ENCODE peak calls at places on chromosome 20, in five cellular contexts. Q is GM13977, N is tibial nerve, W is suprapubic skin, E is body of pancreas. O is an unnamed sample.

GRCh38 chr20:7085448-7085847 is 318.0 kb downstream of the BMP2 start:
- DNase-seq in Q (no peak), N (no peak), W (no peak), E (no peak), O (no peak)

GRCh38 chr20:13355386-13355785 is 134.3 kb downstream of the ISM1 start:
- DNase-seq in Q (no peak), N (no peak), W (no peak), E (no peak), O (no peak)

GRCh38 chr20:59184880-59185447 is 21.3 kb downstream of the ZNF831 start:
- DNase-seq in Q (no peak), N (no peak), W (no peak), E (no peak), O (no peak)

GRCh38 chr20:1431158-1431557 is 35.5 kb downstream of the NSFL1C start:
- DNase-seq in Q (no peak), N (no peak), W (no peak), E (no peak), O (no peak)

GRCh38 chr20:35306931-35307517 is 14.8 kb upstream of the FAM83C start:
- DNase-seq in Q (no peak), N (peak), W (no peak), E (peak), O (no peak)

GRCh38 chr20:58237318-58238182 is 9.1 kb upstream of the ANKRD60 start:
- DNase-seq in Q (no peak), N (no peak), W (no peak), E (no peak), O (no peak)

GRCh38 chr20:51541189-51542032 is 1.1 kb downstream of the NFATC2 start:
- DNase-seq in Q (peak), N (peak), W (peak), E (peak), O (peak)

GRCh38 chr20:44215125-44215524 is 4.6 kb upstream of the OSER1 start:
- DNase-seq in Q (peak), N (no peak), W (no peak), E (peak), O (peak)

GRCh38 chr20:23156170-23156841 is 70.2 kb upstream of the CD93 start:
- DNase-seq in Q (no peak), N (no peak), W (no peak), E (no peak), O (no peak)

GRCh38 chr20:3390759-3391500 is 16.5 kb downstream of the DNAAF9 start:
- DNase-seq in Q (no peak), N (no peak), W (no peak), E (no peak), O (no peak)

GRCh38 chr20:46945465-46945864 is 50.8 kb downstream of the EYA2 start:
- DNase-seq in Q (no peak), N (peak), W (no peak), E (no peak), O (no peak)

GRCh38 chr20:21229163-21229562 is 74.0 kb upstream of the XRN2 start:
- DNase-seq in Q (no peak), N (no peak), W (no peak), E (no peak), O (no peak)

GRCh38 chr20:23086056-23086551 is at the start of gene CD93:
- DNase-seq in Q (peak), N (no peak), W (peak), E (no peak), O (peak)

GRCh38 chr20:33817411-33817810 is 6.3 kb downstream of the CHMP4B start:
- DNase-seq in Q (no peak), N (no peak), W (no peak), E (no peak), O (no peak)

GRCh38 chr20:57938158-57939108 is 228.6 kb upstream of the PMEPA1 start:
- DNase-seq in Q (no peak), N (no peak), W (no peak), E (no peak), O (no peak)

GRCh38 chr20:53444386-53444785 is 149.3 kb downstream of the ZNF217 start:
- DNase-seq in Q (no peak), N (no peak), W (no peak), E (no peak), O (no peak)

GRCh38 chr20:58978351-58979190 is 2.5 kb upstream of the NELFCD start:
- DNase-seq in Q (peak), N (no peak), W (peak), E (no peak), O (no peak)

GRCh38 chr20:62691485-62691884 is 17.2 kb upstream of the NTSR1 start:
- DNase-seq in Q (no peak), N (no peak), W (no peak), E (no peak), O (no peak)

GRCh38 chr20:62688083-62688482 is 20.6 kb upstream of the NTSR1 start:
- DNase-seq in Q (no peak), N (no peak), W (no peak), E (no peak), O (no peak)

GRCh38 chr20:62686869-62687830 is 21.5 kb upstream of the NTSR1 start:
- DNase-seq in Q (no peak), N (no peak), W (no peak), E (no peak), O (no peak)

GRCh38 chr20:62689861-62690644 is 18.6 kb upstream of the NTSR1 start:
- DNase-seq in Q (no peak), N (no peak), W (no peak), E (no peak), O (no peak)

GRCh38 chr20:62688855-62689460 is 19.7 kb upstream of the NTSR1 start:
- DNase-seq in Q (no peak), N (no peak), W (no peak), E (no peak), O (no peak)
- TF ChIP-seq CTCF in Q (no peak), N (no peak), W (no peak), E (no peak), O (no peak)

GRCh38 chr20:8523684-8524083 is 391.6 kb downstream of the PLCB1 start:
- DNase-seq in Q (no peak), N (no peak), W (no peak), E (no peak), O (no peak)
- TF ChIP-seq CTCF in Q (no peak), N (peak), W (no peak), E (no peak), O (no peak)

GRCh38 chr20:38334016-38334415 is 12.3 kb upstream of the LBP start:
- DNase-seq in Q (no peak), N (no peak), W (no peak), E (no peak), O (no peak)

GRCh38 chr20:38339993-38340392 is 6.3 kb upstream of the LBP start:
- DNase-seq in Q (no peak), N (no peak), W (no peak), E (no peak), O (no peak)

GRCh38 chr20:38338849-38339520 is 7.3 kb upstream of the LBP start:
- DNase-seq in Q (no peak), N (no peak), W (no peak), E (no peak), O (no peak)

GRCh38 chr20:38340693-38341092 is 5.6 kb upstream of the LBP start:
- DNase-seq in Q (no peak), N (no peak), W (no peak), E (no peak), O (no peak)

DNA sequence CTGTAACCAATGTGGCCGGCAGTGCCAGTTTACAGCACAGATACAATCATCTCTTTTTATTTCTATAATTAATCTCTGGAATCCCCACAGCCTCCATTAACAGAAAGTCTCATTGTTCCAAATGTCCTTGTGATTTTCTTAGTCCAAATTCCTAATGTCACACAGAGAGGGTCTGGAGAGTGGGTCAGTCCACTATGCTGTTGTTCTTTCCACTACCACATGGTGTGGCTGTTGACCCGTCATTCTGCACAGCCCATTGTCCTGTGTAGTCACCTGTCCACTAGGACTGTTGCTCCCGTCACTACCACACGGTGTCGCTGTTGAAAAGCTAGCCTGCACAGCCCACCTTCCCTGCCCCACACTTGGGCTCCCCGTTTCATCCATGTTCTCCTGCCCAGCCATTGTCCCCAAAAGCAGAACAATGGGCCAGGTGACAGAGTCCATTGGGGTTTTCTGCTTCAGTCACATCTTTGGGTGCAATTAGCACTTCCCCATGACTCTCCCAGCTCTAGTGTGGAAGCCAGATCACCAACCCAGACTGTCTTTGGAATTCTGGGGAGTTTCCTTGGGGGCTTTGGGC is 8.6 kb upstream of the LBP start:
- DNase-seq in Q (no peak), N (no peak), W (no peak), E (no peak), O (no peak)
- TF ChIP-seq CTCF in Q (peak), N (peak), W (peak), E (no peak), O (peak)

GRCh38 chr20:18255526-18255925 is 32.8 kb upstream of the ZNF133 start:
- DNase-seq in Q (no peak), N (no peak), W (no peak), E (no peak), O (no peak)

GRCh38 chr20:18254615-18255014 is 33.7 kb upstream of the ZNF133 start:
- DNase-seq in Q (no peak), N (no peak), W (no peak), E (no peak), O (no peak)

GRCh38 chr20:18259730-18260129 is 28.6 kb upstream of the ZNF133 start:
- DNase-seq in Q (no peak), N (no peak), W (no peak), E (no peak), O (no peak)

GRCh38 chr20:18256440-18257090 is 31.8 kb upstream of the ZNF133 start:
- DNase-seq in Q (no peak), N (no peak), W (no peak), E (no peak), O (no peak)

GRCh38 chr20:18258126-18258860 is 30.0 kb upstream of the ZNF133 start:
- DNase-seq in Q (no peak), N (no peak), W (no peak), E (no peak), O (no peak)
- TF ChIP-seq CTCF in Q (no peak), N (no peak), W (no peak), E (no peak), O (no peak)

DNA sequence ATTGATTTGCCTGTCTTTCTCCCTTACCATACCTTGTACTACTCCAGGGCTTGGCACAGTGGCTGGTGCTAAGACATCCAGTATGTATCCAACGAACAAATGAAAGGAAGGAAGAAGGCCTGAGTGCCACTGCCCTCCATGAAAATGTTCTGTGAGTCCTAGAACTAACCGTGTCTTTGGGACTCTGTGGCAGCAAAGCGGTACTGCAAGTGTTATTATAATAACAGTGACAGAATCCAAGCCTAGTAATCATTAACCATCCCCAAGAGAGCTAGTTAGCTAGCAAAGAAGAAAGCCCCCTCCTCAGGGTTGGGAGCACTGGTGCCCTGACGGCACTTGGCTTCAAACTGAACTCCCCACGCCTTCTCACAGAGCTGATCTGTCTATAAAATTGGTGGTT is 239.8 kb downstream of the PTPRT start:
- DNase-seq in Q (no peak), N (no peak), W (no peak), E (no peak), O (no peak)
- TF ChIP-seq CTCF in Q (no peak), N (no peak), W (no peak), E (peak), O (no peak)

GRCh38 chr20:40938020-40938419 is 90.6 kb upstream of the TOP1 start:
- DNase-seq in Q (no peak), N (no peak), W (no peak), E (no peak), O (no peak)
- TF ChIP-seq CTCF in Q (peak), N (no peak), W (no peak), E (no peak), O (no peak)

O was measured in GM20000.